ENCODE peak calls at places on chromosomes 7 and 10, in four cellular contexts. One of them, this sample, is unnamed.

GRCh38 chr10:12644380-12645144 is 295.2 kb downstream of the CAMK1D start:
- DNase-seq in left cardiac atrium: no peak
- DNase-seq in iPS-NIHi11: no peak
- DNase-seq in astrocyte of the hippocampus: no peak
- DNase-seq in this sample: no peak

GRCh38 chr7:107077699-107078516 is 33.4 kb downstream of the PRKAR2B start:
- DNase-seq in astrocyte of the hippocampus: no peak
- DNase-seq in left cardiac atrium: no peak
- DNase-seq in iPS-NIHi11: no peak
- DNase-seq in this sample: no peak

GRCh38 chr10:96960872-96961271 is 128.8 kb downstream of the LCOR start:
- DNase-seq in left cardiac atrium: no peak
- DNase-seq in astrocyte of the hippocampus: no peak
- DNase-seq in iPS-NIHi11: no peak
- DNase-seq in this sample: no peak

GRCh38 chr10:72334832-72335393 is 19.8 kb downstream of the DNAJB12 start:
- DNase-seq in iPS-NIHi11: no peak
- DNase-seq in left cardiac atrium: peak
- DNase-seq in astrocyte of the hippocampus: peak
- DNase-seq in this sample: peak

GRCh38 chr10:6473901-6474370 is 106.1 kb downstream of the PRKCQ start:
- DNase-seq in left cardiac atrium: no peak
- DNase-seq in astrocyte of the hippocampus: peak
- DNase-seq in iPS-NIHi11: no peak
- DNase-seq in this sample: no peak

GRCh38 chr7:13745530-13745929 is 243.9 kb downstream of the ETV1 start:
- DNase-seq in iPS-NIHi11: no peak
- DNase-seq in astrocyte of the hippocampus: no peak
- DNase-seq in left cardiac atrium: no peak
- DNase-seq in this sample: no peak

GRCh38 chr10:79982861-79983260 is 34.0 kb upstream of the SFTPD start:
- DNase-seq in iPS-NIHi11: no peak
- DNase-seq in astrocyte of the hippocampus: no peak
- DNase-seq in left cardiac atrium: peak
- DNase-seq in this sample: no peak

GRCh38 chr10:37975407-37975991 is 948 bp downstream of the ZNF25 start:
- DNase-seq in left cardiac atrium: no peak
- DNase-seq in iPS-NIHi11: no peak
- DNase-seq in astrocyte of the hippocampus: peak
- DNase-seq in this sample: peak

GRCh38 chr7:4747746-4748145 is 27.7 kb upstream of the AP5Z1 start:
- DNase-seq in left cardiac atrium: no peak
- DNase-seq in astrocyte of the hippocampus: no peak
- DNase-seq in iPS-NIHi11: no peak
- DNase-seq in this sample: no peak

GRCh38 chr7:20329389-20330175 is 1.1 kb upstream of the ITGB8 start:
- DNase-seq in left cardiac atrium: peak
- DNase-seq in iPS-NIHi11: peak
- DNase-seq in astrocyte of the hippocampus: peak
- DNase-seq in this sample: peak

GRCh38 chr7:69748530-69748929 is 150.3 kb downstream of the AUTS2 start:
- DNase-seq in astrocyte of the hippocampus: no peak
- DNase-seq in iPS-NIHi11: no peak
- DNase-seq in left cardiac atrium: no peak
- DNase-seq in this sample: no peak

GRCh38 chr7:2151235-2151634 is 81.5 kb downstream of the MAD1L1 start:
- DNase-seq in iPS-NIHi11: no peak
- DNase-seq in left cardiac atrium: no peak
- DNase-seq in astrocyte of the hippocampus: no peak
- DNase-seq in this sample: peak

This sample was measured in Ammon's horn.